ENCODE peak calls at places on chromosomes 7 and 10, in five cellular contexts. U, F, Q, K and I are unnamed samples.

GRCh38 chr10:110447886-110448285 is 49.8 kb upstream of the DUSP5 start:
- DNase-seq in K (no peak), Q (no peak), U (no peak), F (no peak), I (no peak)

GRCh38 chr7:6271694-6272371 is 591 bp downstream of the CYTH3 start:
- DNase-seq in F (no peak), Q (peak; percentile 35), K (peak; percentile 36), U (no peak), I (no peak)

GRCh38 chr10:4028027-4028471 is 243.0 kb upstream of the KLF6 start:
- DNase-seq in F (no peak), K (no peak), U (peak; percentile 29), Q (no peak), I (no peak)

GRCh38 chr7:8321312-8321711 is 59.3 kb upstream of the ICA1 start:
- DNase-seq in Q (no peak), F (no peak), U (no peak), K (no peak), I (no peak)

GRCh38 chr7:24388212-24388611 is 104.2 kb downstream of the NPY start:
- DNase-seq in F (no peak), K (no peak), Q (no peak), U (no peak), I (no peak)

GRCh38 chr7:133517766-133518165 is 264.9 kb downstream of the EXOC4 start:
- DNase-seq in Q (no peak), U (no peak), K (no peak), F (no peak), I (no peak)

GRCh38 chr7:566100-566499 is 46.5 kb upstream of the PDGFA start:
- DNase-seq in Q (no peak), F (no peak), U (no peak), K (no peak), I (no peak)

GRCh38 chr10:110901954-110902819 is 16.8 kb downstream of the BBIP1 start:
- DNase-seq in K (no peak), Q (no peak), F (peak; percentile 76), U (no peak), I (peak; percentile 82)

GRCh38 chr10:86846088-86846487 is 89.7 kb downstream of the BMPR1A start:
- DNase-seq in F (no peak), K (no peak), U (no peak), Q (no peak), I (no peak)

GRCh38 chr10:30231071-30231652 is 117.9 kb downstream of the MTPAP start:
- DNase-seq in Q (no peak), F (no peak), K (peak; percentile 14), U (no peak), I (no peak)

GRCh38 chr7:121313793-121314676 is 14.8 kb upstream of the WNT16 start:
- DNase-seq in Q (no peak), F (peak; percentile 69), U (no peak), K (peak; percentile 30), I (peak; percentile 86)

GRCh38 chr10:17074548-17074860 is 55.1 kb downstream of the CUBN start:
- DNase-seq in Q (no peak), K (no peak), F (peak; percentile 21), U (no peak), I (peak; percentile 35)

GRCh38 chr10:43201545-43202131 is 63.4 kb downstream of the CSGALNACT2 start:
- DNase-seq in K (no peak), Q (no peak), F (no peak), U (no peak), I (no peak)

GRCh38 chr7:37571806-37572205 is 111.8 kb upstream of the GPR141 start:
- DNase-seq in U (no peak), Q (no peak), F (no peak), K (no peak), I (no peak)

DNA sequence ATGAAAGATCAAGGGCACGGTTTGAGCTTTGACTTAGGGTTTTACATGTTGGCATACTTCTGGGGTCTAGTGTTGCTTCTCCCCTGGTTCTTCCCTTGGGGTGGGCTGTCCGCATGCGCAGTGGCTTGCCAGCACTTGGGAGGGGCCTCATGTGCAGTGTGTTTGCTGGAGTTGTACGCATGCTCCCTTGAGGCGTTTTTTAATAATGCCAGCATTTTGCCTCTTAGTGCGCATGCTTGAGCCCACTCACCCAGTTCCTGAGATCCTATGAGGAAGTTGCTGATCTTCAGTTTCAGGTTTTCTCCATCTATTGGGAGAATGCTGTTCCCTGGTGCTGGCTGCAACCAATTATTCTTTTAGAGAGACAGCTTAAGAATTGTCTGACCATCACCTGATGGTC is 113.4 kb upstream of the GPR141 start:
- DNase-seq in Q (no peak), U (no peak), F (no peak), K (no peak), I (no peak)
- H3K4me3 ChIP-seq in Q (no peak overlapping the region), U (no peak overlapping the region), F (no peak overlapping the region), K (no peak overlapping the region), I (no peak overlapping the region)

DNA sequence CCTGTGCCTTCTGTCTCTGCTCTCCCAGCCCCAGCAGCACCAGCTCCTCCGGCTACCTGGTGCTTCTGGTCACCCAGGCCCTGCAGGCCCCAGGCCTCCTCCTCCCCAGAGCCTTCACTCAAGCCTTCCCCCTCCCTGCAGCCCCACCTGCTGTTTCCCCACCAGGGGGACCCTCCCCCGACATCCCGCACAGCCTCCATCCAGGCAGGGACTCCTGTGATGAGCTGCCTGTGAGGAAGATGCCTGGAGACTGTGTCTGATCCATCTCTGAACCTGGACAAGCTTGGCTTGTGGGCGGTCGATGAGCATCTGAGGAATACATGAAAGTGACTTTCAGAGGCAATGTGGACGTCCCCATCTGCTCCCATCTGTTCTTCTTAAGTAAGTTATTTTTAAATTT is 45.0 kb downstream of the RAMP3 start:
- DNase-seq in Q (no peak), U (no peak), K (no peak), F (no peak), I (no peak)
- TF ChIP-seq CTCF in Q (no peak), U (no peak), K (no peak), F (no peak), I (no peak)

GRCh38 chr10:117140525-117140902 is 2.4 kb upstream of the VAX1 start:
- DNase-seq in U (no peak), K (no peak), F (no peak), Q (no peak), I (no peak)

GRCh38 chr10:117138838-117139580 is 939 bp upstream of the VAX1 start:
- DNase-seq in U (no peak), Q (peak; percentile 9), F (no peak), K (no peak), I (no peak)

GRCh38 chr10:117137031-117137910 is 799 bp downstream of the VAX1 start:
- DNase-seq in U (no peak), K (no peak), F (peak; percentile 16), Q (peak; percentile 57), I (no peak)

GRCh38 chr10:117137911-117138642 is at the start of gene VAX1:
- DNase-seq in U (no peak), Q (peak; percentile 37), F (no peak), K (no peak), I (no peak)

DNA sequence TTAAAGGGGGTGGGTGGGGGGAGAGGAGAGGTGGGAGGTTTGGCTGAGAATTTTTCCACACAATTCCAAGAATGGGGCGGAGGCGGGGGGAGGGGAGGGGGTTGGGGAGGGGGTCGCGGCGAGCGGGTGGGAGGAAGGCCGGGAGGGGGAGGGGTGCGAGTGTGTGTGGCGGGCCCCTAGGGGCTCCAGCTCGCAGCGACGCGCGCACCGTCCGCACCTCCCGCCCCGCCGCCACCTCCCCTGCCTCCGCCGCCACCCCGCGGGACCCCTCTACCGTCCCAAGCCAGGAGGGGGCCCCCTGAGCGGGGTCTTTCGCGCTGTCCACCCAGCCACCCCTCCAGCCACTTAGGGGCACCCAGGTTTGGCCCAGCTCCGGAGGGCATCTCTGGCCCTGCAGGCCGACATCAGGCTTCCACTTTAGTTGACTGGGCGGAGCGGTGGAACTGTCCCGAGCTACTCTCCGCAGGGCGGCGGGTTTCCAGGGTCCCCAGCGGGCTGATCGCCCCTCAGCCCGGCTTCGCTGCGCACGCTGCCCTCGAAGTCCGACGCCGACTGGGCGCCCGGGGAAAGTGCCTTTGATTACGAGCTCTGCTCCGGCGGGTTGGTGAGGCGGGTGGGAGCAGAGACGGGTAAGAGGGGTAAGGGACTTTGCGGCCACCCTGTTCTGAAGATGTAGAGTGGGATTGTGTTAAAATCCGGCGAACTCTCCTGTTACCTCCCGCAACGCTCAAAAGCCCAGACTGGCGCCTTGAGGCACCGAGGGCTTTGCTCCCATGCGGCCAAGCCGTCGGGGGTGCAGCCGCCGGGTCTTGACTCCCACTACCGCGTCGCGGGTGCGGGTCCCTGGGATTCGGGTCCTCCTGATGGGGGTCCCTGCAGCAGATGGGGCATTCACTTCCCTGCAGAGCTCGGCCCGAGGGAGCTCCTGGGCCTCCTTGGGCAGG is 1.8 kb upstream of the VAX1 start:
- DNase-seq in F (no peak), Q (no peak), K (no peak), U (no peak), I (no peak)
- H3K4me3 ChIP-seq in F (no peak overlapping the region), Q (no peak overlapping the region), K (no peak overlapping the region), U (no peak overlapping the region), I (no peak overlapping the region)

GRCh38 chr10:15310776-15311175 is 60.3 kb downstream of the FAM171A1 start:
- DNase-seq in K (no peak), F (no peak), U (no peak), Q (no peak), I (no peak)
- TF ChIP-seq CTCF in K (no peak), F (no peak), U (no peak), Q (no peak), I (no peak)

DNA sequence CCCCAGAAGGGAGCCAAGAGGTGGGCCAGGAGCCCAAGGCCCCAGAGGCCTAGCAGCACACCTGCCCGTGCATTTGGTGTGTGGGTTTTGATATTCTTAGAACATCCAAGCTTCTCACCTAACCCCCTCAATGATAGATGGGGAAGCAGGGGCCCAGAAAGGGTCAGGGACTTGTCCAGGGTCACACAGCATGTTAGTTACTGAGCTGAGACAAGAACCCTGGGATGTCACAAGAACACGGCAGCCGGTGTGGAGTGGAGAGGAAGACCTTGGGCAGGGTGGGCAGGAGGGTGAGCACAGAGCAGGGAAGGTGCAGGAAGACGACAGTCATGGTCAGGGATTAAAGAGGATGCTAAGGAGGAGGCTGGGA is 44.3 kb downstream of the UNC5B start:
- DNase-seq in K (no peak), Q (no peak), F (no peak), U (no peak), I (no peak)
- H3K4me3 ChIP-seq in K (no peak overlapping the region), Q (no peak overlapping the region), F (no peak overlapping the region), U (no peak overlapping the region), I (no peak overlapping the region)

GRCh38 chr7:66904063-66904593 is 16.9 kb upstream of the TMEM248 start:
- DNase-seq in F (no peak), Q (no peak), U (no peak), K (no peak), I (no peak)

GRCh38 chr7:66903360-66904062 is 17.5 kb upstream of the TMEM248 start:
- DNase-seq in U (no peak), Q (no peak), K (no peak), F (no peak), I (no peak)

GRCh38 chr7:66907731-66908130 is 13.3 kb upstream of the TMEM248 start:
- DNase-seq in K (no peak), F (no peak), Q (no peak), U (no peak), I (no peak)

GRCh38 chr7:66905243-66905642 is 15.8 kb upstream of the TMEM248 start:
- DNase-seq in K (no peak), Q (no peak), F (no peak), U (no peak), I (no peak)

DNA sequence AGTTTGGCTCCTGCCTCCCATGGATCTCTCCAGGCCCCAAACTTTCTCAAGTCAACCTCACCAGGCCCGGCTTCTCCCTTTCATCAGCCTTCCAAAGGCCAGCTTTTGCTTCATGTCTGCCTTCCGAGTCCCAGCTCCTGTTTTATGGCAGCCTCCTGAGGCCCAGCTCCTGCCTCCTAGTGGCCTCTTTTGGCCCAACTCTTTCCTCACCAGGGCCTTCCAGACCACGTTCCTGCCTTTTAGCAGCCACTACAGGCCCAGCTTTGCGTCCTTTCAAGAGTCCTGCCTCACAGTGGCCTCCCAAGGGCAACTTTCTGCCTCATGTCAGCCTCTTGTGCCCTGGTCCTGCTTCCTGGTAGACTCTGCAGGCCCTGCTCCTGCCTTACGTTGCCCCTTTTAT is 15.3 kb upstream of the TMEM248 start:
- DNase-seq in K (no peak), Q (no peak), F (no peak), U (no peak), I (no peak)
- TF ChIP-seq CTCF in K (peak; percentile 51), Q (peak; percentile 16), F (peak; percentile 32), U (peak; percentile 29), I (peak; percentile 6)